ENCODE peak calls at places on chromosomes 12 and 14, in seven cellular contexts. One of them, this sample, is unnamed.

GRCh38 chr12:49413796-49414195 is 46.5 kb downstream of the SPATS2 start:
- DNase-seq in iPS-NIHi11: no peak
- DNase-seq in DMS153: no peak
- DNase-seq in aorta: no peak
- DNase-seq in fibroblast of mammary gland: peak
- DNase-seq in CD4-positive, alpha-beta memory T cell: no peak
- DNase-seq in endothelial cell: no peak
- DNase-seq in this sample: no peak

GRCh38 chr14:102474934-102475333 is 34.6 kb downstream of the ANKRD9 start:
- DNase-seq in iPS-NIHi11: no peak
- DNase-seq in DMS153: no peak
- DNase-seq in aorta: peak
- DNase-seq in fibroblast of mammary gland: no peak
- DNase-seq in CD4-positive, alpha-beta memory T cell: no peak
- DNase-seq in endothelial cell: no peak
- DNase-seq in this sample: peak

GRCh38 chr14:23984891-23985607 is 3.7 kb upstream of the DHRS4L2 start:
- DNase-seq in iPS-NIHi11: no peak
- DNase-seq in DMS153: no peak
- DNase-seq in aorta: no peak
- DNase-seq in fibroblast of mammary gland: peak
- DNase-seq in CD4-positive, alpha-beta memory T cell: no peak
- DNase-seq in endothelial cell: no peak
- DNase-seq in this sample: no peak

GRCh38 chr14:100779691-100780080 is 46.2 kb upstream of the MEG3 start:
- DNase-seq in iPS-NIHi11: peak
- DNase-seq in DMS153: no peak
- DNase-seq in aorta: peak
- DNase-seq in fibroblast of mammary gland: no peak
- DNase-seq in CD4-positive, alpha-beta memory T cell: no peak
- DNase-seq in endothelial cell: no peak
- DNase-seq in this sample: no peak

GRCh38 chr12:40903040-40903439 is 210.8 kb downstream of the CNTN1 start:
- DNase-seq in iPS-NIHi11: peak
- DNase-seq in DMS153: no peak
- DNase-seq in aorta: no peak
- DNase-seq in fibroblast of mammary gland: no peak
- DNase-seq in CD4-positive, alpha-beta memory T cell: no peak
- DNase-seq in endothelial cell: peak
- DNase-seq in this sample: no peak

GRCh38 chr12:131784909-131785762 is 43.1 kb upstream of the MMP17 start:
- DNase-seq in iPS-NIHi11: peak
- DNase-seq in DMS153: no peak
- DNase-seq in aorta: no peak
- DNase-seq in fibroblast of mammary gland: peak
- DNase-seq in CD4-positive, alpha-beta memory T cell: no peak
- DNase-seq in endothelial cell: no peak
- DNase-seq in this sample: no peak

GRCh38 chr12:27013606-27014084 is 539 bp downstream of the TM7SF3 start:
- DNase-seq in iPS-NIHi11: peak
- DNase-seq in DMS153: no peak
- DNase-seq in aorta: no peak
- DNase-seq in fibroblast of mammary gland: peak
- DNase-seq in CD4-positive, alpha-beta memory T cell: no peak
- DNase-seq in endothelial cell: no peak
- DNase-seq in this sample: no peak

GRCh38 chr12:28908646-28909045 is 240.4 kb upstream of the FAR2 start:
- DNase-seq in iPS-NIHi11: no peak
- DNase-seq in DMS153: no peak
- DNase-seq in aorta: no peak
- DNase-seq in fibroblast of mammary gland: no peak
- DNase-seq in CD4-positive, alpha-beta memory T cell: no peak
- DNase-seq in endothelial cell: no peak
- DNase-seq in this sample: no peak

GRCh38 chr12:105409881-105410471 is 79.5 kb downstream of the C12orf75 start:
- DNase-seq in iPS-NIHi11: no peak
- DNase-seq in DMS153: peak
- DNase-seq in aorta: no peak
- DNase-seq in fibroblast of mammary gland: peak
- DNase-seq in CD4-positive, alpha-beta memory T cell: peak
- DNase-seq in endothelial cell: peak
- DNase-seq in this sample: peak

GRCh38 chr12:14111230-14111865 is 129.9 kb upstream of the GRIN2B start:
- DNase-seq in iPS-NIHi11: peak
- DNase-seq in DMS153: peak
- DNase-seq in aorta: no peak
- DNase-seq in fibroblast of mammary gland: no peak
- DNase-seq in CD4-positive, alpha-beta memory T cell: no peak
- DNase-seq in endothelial cell: peak
- DNase-seq in this sample: no peak

GRCh38 chr12:113242018-113242418 is 20.8 kb downstream of the TPCN1 start:
- DNase-seq in iPS-NIHi11: no peak
- DNase-seq in DMS153: peak
- DNase-seq in aorta: peak
- DNase-seq in fibroblast of mammary gland: peak
- DNase-seq in CD4-positive, alpha-beta memory T cell: no peak
- DNase-seq in endothelial cell: no peak
- DNase-seq in this sample: no peak

GRCh38 chr12:95759039-95759438 is 31.5 kb downstream of the NTN4 start:
- DNase-seq in iPS-NIHi11: no peak
- DNase-seq in DMS153: no peak
- DNase-seq in aorta: no peak
- DNase-seq in fibroblast of mammary gland: no peak
- DNase-seq in CD4-positive, alpha-beta memory T cell: no peak
- DNase-seq in endothelial cell: no peak
- DNase-seq in this sample: no peak

GRCh38 chr12:14959126-14959440 is 2.3 kb downstream of the ARHGDIB start:
- DNase-seq in iPS-NIHi11: no peak
- DNase-seq in DMS153: no peak
- DNase-seq in aorta: no peak
- DNase-seq in fibroblast of mammary gland: no peak
- DNase-seq in CD4-positive, alpha-beta memory T cell: no peak
- DNase-seq in endothelial cell: no peak
- DNase-seq in this sample: no peak

GRCh38 chr12:20024194-20024593 is 344.1 kb upstream of the PDE3A start:
- DNase-seq in iPS-NIHi11: no peak
- DNase-seq in DMS153: no peak
- DNase-seq in aorta: no peak
- DNase-seq in fibroblast of mammary gland: peak
- DNase-seq in CD4-positive, alpha-beta memory T cell: no peak
- DNase-seq in endothelial cell: no peak
- DNase-seq in this sample: no peak

GRCh38 chr14:104804481-104805325 is 3.8 kb downstream of the ZBTB42 start:
- DNase-seq in iPS-NIHi11: no peak
- DNase-seq in DMS153: no peak
- DNase-seq in aorta: no peak
- DNase-seq in fibroblast of mammary gland: no peak
- DNase-seq in CD4-positive, alpha-beta memory T cell: no peak
- DNase-seq in endothelial cell: no peak
- DNase-seq in this sample: no peak

GRCh38 chr12:4270016-4270669 is 3.4 kb upstream of the CCND2 start:
- DNase-seq in iPS-NIHi11: no peak
- DNase-seq in DMS153: no peak
- DNase-seq in aorta: peak
- DNase-seq in fibroblast of mammary gland: no peak
- DNase-seq in CD4-positive, alpha-beta memory T cell: peak
- DNase-seq in endothelial cell: peak
- DNase-seq in this sample: no peak

GRCh38 chr14:30673071-30673470 is 51.0 kb downstream of the SCFD1 start:
- DNase-seq in iPS-NIHi11: no peak
- DNase-seq in DMS153: no peak
- DNase-seq in aorta: no peak
- DNase-seq in fibroblast of mammary gland: no peak
- DNase-seq in CD4-positive, alpha-beta memory T cell: no peak
- DNase-seq in endothelial cell: no peak
- DNase-seq in this sample: no peak

GRCh38 chr14:36313206-36313605 is 7.2 kb downstream of the MBIP start:
- DNase-seq in iPS-NIHi11: no peak
- DNase-seq in DMS153: no peak
- DNase-seq in aorta: no peak
- DNase-seq in fibroblast of mammary gland: no peak
- DNase-seq in CD4-positive, alpha-beta memory T cell: no peak
- DNase-seq in endothelial cell: no peak
- DNase-seq in this sample: no peak

GRCh38 chr12:114414031-114414865 is 8.3 kb upstream of the TBX5 start:
- DNase-seq in iPS-NIHi11: no peak
- DNase-seq in DMS153: no peak
- DNase-seq in aorta: no peak
- DNase-seq in fibroblast of mammary gland: no peak
- DNase-seq in CD4-positive, alpha-beta memory T cell: no peak
- DNase-seq in endothelial cell: no peak
- DNase-seq in this sample: no peak

GRCh38 chr12:47082283-47082962 is 2.7 kb upstream of the AMIGO2 start:
- DNase-seq in iPS-NIHi11: no peak
- DNase-seq in DMS153: no peak
- DNase-seq in aorta: no peak
- DNase-seq in fibroblast of mammary gland: no peak
- DNase-seq in CD4-positive, alpha-beta memory T cell: no peak
- DNase-seq in endothelial cell: no peak
- DNase-seq in this sample: no peak

GRCh38 chr12:54159140-54159539 is 29.6 kb downstream of the SMUG1 start:
- DNase-seq in iPS-NIHi11: peak
- DNase-seq in DMS153: peak
- DNase-seq in aorta: no peak
- DNase-seq in fibroblast of mammary gland: no peak
- DNase-seq in CD4-positive, alpha-beta memory T cell: no peak
- DNase-seq in endothelial cell: peak
- DNase-seq in this sample: peak

GRCh38 chr14:74241611-74242005 is 2.4 kb downstream of the VSX2 start:
- DNase-seq in iPS-NIHi11: peak
- DNase-seq in DMS153: no peak
- DNase-seq in aorta: no peak
- DNase-seq in fibroblast of mammary gland: no peak
- DNase-seq in CD4-positive, alpha-beta memory T cell: no peak
- DNase-seq in endothelial cell: no peak
- DNase-seq in this sample: no peak

This sample was measured in NCI-H524 treated with DMSO at 0.1 percent for 48 hours.